ENCODE peak calls at places on chromosome 7, in seven cellular contexts. P is posterior vena cava; S is activated naive CD8-positive, alpha-beta T cell treated with anti-CD3 and anti-CD28 coated beads for 36 hours; B is GM23248; A is activated T-cell treated with anti-CD3 and anti-CD28 coated beads, Interleukin-2, amount 50 U/mL, for 72 hours; W is coronary artery; V is SJSA1. Y is an unnamed sample.

GRCh38 chr7:101707587-101707986 is 78.5 kb upstream of the MYL10 start:
- DNase-seq in P (no peak), S (no peak), B (no peak), A (no peak), W (no peak), V (no peak), Y (no peak)

GRCh38 chr7:2149672-2150444 is 82.9 kb downstream of the MAD1L1 start:
- DNase-seq in P (no peak), S (no peak), B (no peak), A (no peak), W (no peak), V (no peak), Y (no peak)

GRCh38 chr7:589781-590575 is 70.3 kb upstream of the PDGFA start:
- DNase-seq in P (no peak), S (no peak), B (no peak), A (no peak), W (no peak), V (no peak), Y (no peak)

GRCh38 chr7:42292991-42293521 is 56.0 kb upstream of the GLI3 start:
- DNase-seq in P (no peak), S (no peak), B (peak), A (no peak), W (no peak), V (no peak), Y (peak)

GRCh38 chr7:139655305-139655704 is 122.5 kb downstream of the HIPK2 start:
- DNase-seq in P (no peak), S (no peak), B (no peak), A (no peak), W (no peak), V (no peak), Y (no peak)

GRCh38 chr7:33794959-33795358 is 110.4 kb upstream of the BMPER start:
- DNase-seq in P (no peak), S (no peak), B (no peak), A (no peak), W (no peak), V (no peak), Y (no peak)

GRCh38 chr7:157974678-157975230 is 612.9 kb downstream of the PTPRN2 start:
- DNase-seq in P (peak), S (no peak), B (no peak), A (no peak), W (no peak), V (no peak), Y (no peak)

GRCh38 chr7:105185290-105186010 is 171.4 kb downstream of the KMT2E start:
- DNase-seq in P (no peak), S (no peak), B (peak), A (no peak), W (no peak), V (no peak), Y (no peak)

GRCh38 chr7:50504646-50505546 is 54.7 kb upstream of the FIGNL1 start:
- DNase-seq in P (no peak), S (no peak), B (peak), A (no peak), W (no peak), V (no peak), Y (peak)

GRCh38 chr7:505171-505570 is 14.5 kb downstream of the PDGFA start:
- DNase-seq in P (peak), S (no peak), B (no peak), A (no peak), W (peak), V (no peak), Y (no peak)

GRCh38 chr7:34486371-34486770 is 171.6 kb upstream of the NPSR1 start:
- DNase-seq in P (no peak), S (no peak), B (no peak), A (no peak), W (no peak), V (no peak), Y (no peak)

Y was measured in renal cortical epithelial cell.